ENCODE peak calls at places on chromosomes 2 and 18, in ten cellular contexts. One of them, this sample, is unnamed.

GRCh38 chr18:76874643-76875389 is 52.5 kb downstream of the ZNF236 start:
- DNase-seq in upper lobe of right lung: no peak
- DNase-seq in prostate gland: no peak
- DNase-seq in sigmoid colon: no peak
- DNase-seq in progenitor cell of endocrine pancreas: no peak
- DNase-seq in left lung: no peak
- DNase-seq in fibroblast of the aortic adventitia: no peak
- DNase-seq in A549: no peak
- DNase-seq in Caco-2: no peak
- DNase-seq in Peyer's patch: no peak
- DNase-seq in this sample: no peak

GRCh38 chr18:62420151-62420512 is 95.0 kb downstream of the TNFRSF11A start:
- DNase-seq in upper lobe of right lung: no peak
- DNase-seq in prostate gland: no peak
- DNase-seq in sigmoid colon: no peak
- DNase-seq in progenitor cell of endocrine pancreas: no peak
- DNase-seq in left lung: no peak
- DNase-seq in fibroblast of the aortic adventitia: peak
- DNase-seq in A549: no peak
- DNase-seq in Caco-2: no peak
- DNase-seq in Peyer's patch: no peak
- DNase-seq in this sample: no peak

GRCh38 chr2:224909885-224910517 is 132.3 kb downstream of the DOCK10 start:
- DNase-seq in upper lobe of right lung: peak
- DNase-seq in prostate gland: peak
- DNase-seq in sigmoid colon: peak
- DNase-seq in progenitor cell of endocrine pancreas: no peak
- DNase-seq in left lung: peak
- DNase-seq in fibroblast of the aortic adventitia: peak
- DNase-seq in A549: peak
- DNase-seq in Caco-2: no peak
- DNase-seq in Peyer's patch: no peak
- DNase-seq in this sample: no peak

GRCh38 chr2:101710036-101710689 is 12.7 kb downstream of the MAP4K4 start:
- DNase-seq in upper lobe of right lung: no peak
- DNase-seq in prostate gland: no peak
- DNase-seq in sigmoid colon: no peak
- DNase-seq in progenitor cell of endocrine pancreas: no peak
- DNase-seq in left lung: no peak
- DNase-seq in fibroblast of the aortic adventitia: no peak
- DNase-seq in A549: no peak
- DNase-seq in Caco-2: no peak
- DNase-seq in Peyer's patch: no peak
- DNase-seq in this sample: no peak

GRCh38 chr2:240426797-240427721 is 8.4 kb upstream of the GPC1 start:
- DNase-seq in upper lobe of right lung: peak
- DNase-seq in prostate gland: no peak
- DNase-seq in sigmoid colon: peak
- DNase-seq in progenitor cell of endocrine pancreas: peak
- DNase-seq in left lung: peak
- DNase-seq in fibroblast of the aortic adventitia: peak
- DNase-seq in A549: no peak
- DNase-seq in Caco-2: peak
- DNase-seq in Peyer's patch: peak
- DNase-seq in this sample: no peak

GRCh38 chr18:59079264-59079972 is 60.3 kb upstream of the SEC11C start:
- DNase-seq in upper lobe of right lung: no peak
- DNase-seq in prostate gland: peak
- DNase-seq in sigmoid colon: no peak
- DNase-seq in progenitor cell of endocrine pancreas: no peak
- DNase-seq in left lung: no peak
- DNase-seq in fibroblast of the aortic adventitia: no peak
- DNase-seq in A549: no peak
- DNase-seq in Caco-2: no peak
- DNase-seq in Peyer's patch: no peak
- DNase-seq in this sample: no peak

GRCh38 chr2:113324684-113325160 is 46.0 kb upstream of the PAX8 start:
- DNase-seq in upper lobe of right lung: peak
- DNase-seq in prostate gland: peak
- DNase-seq in sigmoid colon: no peak
- DNase-seq in progenitor cell of endocrine pancreas: peak
- DNase-seq in left lung: peak
- DNase-seq in fibroblast of the aortic adventitia: peak
- DNase-seq in A549: peak
- DNase-seq in Caco-2: peak
- DNase-seq in Peyer's patch: peak
- DNase-seq in this sample: peak

GRCh38 chr2:96485350-96485749 is 19.8 kb downstream of the NEURL3 start:
- DNase-seq in upper lobe of right lung: no peak
- DNase-seq in prostate gland: no peak
- DNase-seq in sigmoid colon: no peak
- DNase-seq in progenitor cell of endocrine pancreas: no peak
- DNase-seq in left lung: no peak
- DNase-seq in fibroblast of the aortic adventitia: no peak
- DNase-seq in A549: no peak
- DNase-seq in Caco-2: no peak
- DNase-seq in Peyer's patch: no peak
- DNase-seq in this sample: peak

GRCh38 chr2:237315170-237315880 is 98.6 kb downstream of the COL6A3 start:
- DNase-seq in upper lobe of right lung: peak
- DNase-seq in prostate gland: peak
- DNase-seq in sigmoid colon: peak
- DNase-seq in progenitor cell of endocrine pancreas: peak
- DNase-seq in left lung: peak
- DNase-seq in fibroblast of the aortic adventitia: peak
- DNase-seq in A549: no peak
- DNase-seq in Caco-2: peak
- DNase-seq in Peyer's patch: peak
- DNase-seq in this sample: peak

GRCh38 chr2:221195829-221196228 is 376.3 kb downstream of the EPHA4 start:
- DNase-seq in upper lobe of right lung: no peak
- DNase-seq in prostate gland: no peak
- DNase-seq in sigmoid colon: no peak
- DNase-seq in progenitor cell of endocrine pancreas: no peak
- DNase-seq in left lung: no peak
- DNase-seq in fibroblast of the aortic adventitia: no peak
- DNase-seq in A549: no peak
- DNase-seq in Caco-2: no peak
- DNase-seq in Peyer's patch: no peak
- DNase-seq in this sample: no peak

GRCh38 chr18:45935591-45936335 is 31.4 kb downstream of the EPG5 start:
- DNase-seq in upper lobe of right lung: no peak
- DNase-seq in prostate gland: no peak
- DNase-seq in sigmoid colon: no peak
- DNase-seq in progenitor cell of endocrine pancreas: no peak
- DNase-seq in left lung: no peak
- DNase-seq in fibroblast of the aortic adventitia: peak
- DNase-seq in A549: no peak
- DNase-seq in Caco-2: no peak
- DNase-seq in Peyer's patch: no peak
- DNase-seq in this sample: no peak

GRCh38 chr2:188765522-188765921 is 208.7 kb upstream of the COL3A1 start:
- DNase-seq in upper lobe of right lung: no peak
- DNase-seq in prostate gland: no peak
- DNase-seq in sigmoid colon: no peak
- DNase-seq in progenitor cell of endocrine pancreas: no peak
- DNase-seq in left lung: no peak
- DNase-seq in fibroblast of the aortic adventitia: peak
- DNase-seq in A549: no peak
- DNase-seq in Caco-2: peak
- DNase-seq in Peyer's patch: no peak
- DNase-seq in this sample: no peak

GRCh38 chr18:63342206-63342605 is 22.6 kb upstream of the BCL2 start:
- DNase-seq in upper lobe of right lung: no peak
- DNase-seq in prostate gland: no peak
- DNase-seq in sigmoid colon: no peak
- DNase-seq in progenitor cell of endocrine pancreas: peak
- DNase-seq in left lung: no peak
- DNase-seq in fibroblast of the aortic adventitia: peak
- DNase-seq in A549: peak
- DNase-seq in Caco-2: peak
- DNase-seq in Peyer's patch: no peak
- DNase-seq in this sample: no peak

GRCh38 chr2:71932027-71932779 is 215.5 kb downstream of the CYP26B1 start:
- DNase-seq in upper lobe of right lung: peak
- DNase-seq in prostate gland: peak
- DNase-seq in sigmoid colon: no peak
- DNase-seq in progenitor cell of endocrine pancreas: no peak
- DNase-seq in left lung: no peak
- DNase-seq in fibroblast of the aortic adventitia: no peak
- DNase-seq in A549: no peak
- DNase-seq in Caco-2: no peak
- DNase-seq in Peyer's patch: no peak
- DNase-seq in this sample: peak

GRCh38 chr2:72378737-72379346 is 231.2 kb upstream of the CYP26B1 start:
- DNase-seq in upper lobe of right lung: no peak
- DNase-seq in prostate gland: no peak
- DNase-seq in sigmoid colon: no peak
- DNase-seq in progenitor cell of endocrine pancreas: no peak
- DNase-seq in left lung: no peak
- DNase-seq in fibroblast of the aortic adventitia: no peak
- DNase-seq in A549: no peak
- DNase-seq in Caco-2: no peak
- DNase-seq in Peyer's patch: no peak
- DNase-seq in this sample: no peak

GRCh38 chr2:232216028-232216427 is 162.5 kb upstream of the ALPP start:
- DNase-seq in upper lobe of right lung: no peak
- DNase-seq in prostate gland: no peak
- DNase-seq in sigmoid colon: no peak
- DNase-seq in progenitor cell of endocrine pancreas: no peak
- DNase-seq in left lung: no peak
- DNase-seq in fibroblast of the aortic adventitia: no peak
- DNase-seq in A549: no peak
- DNase-seq in Caco-2: no peak
- DNase-seq in Peyer's patch: no peak
- DNase-seq in this sample: no peak

GRCh38 chr2:45168731-45169338 is 159.6 kb upstream of the SIX2 start:
- DNase-seq in upper lobe of right lung: no peak
- DNase-seq in prostate gland: no peak
- DNase-seq in sigmoid colon: no peak
- DNase-seq in progenitor cell of endocrine pancreas: no peak
- DNase-seq in left lung: no peak
- DNase-seq in fibroblast of the aortic adventitia: no peak
- DNase-seq in A549: peak
- DNase-seq in Caco-2: no peak
- DNase-seq in Peyer's patch: no peak
- DNase-seq in this sample: no peak

DNA sequence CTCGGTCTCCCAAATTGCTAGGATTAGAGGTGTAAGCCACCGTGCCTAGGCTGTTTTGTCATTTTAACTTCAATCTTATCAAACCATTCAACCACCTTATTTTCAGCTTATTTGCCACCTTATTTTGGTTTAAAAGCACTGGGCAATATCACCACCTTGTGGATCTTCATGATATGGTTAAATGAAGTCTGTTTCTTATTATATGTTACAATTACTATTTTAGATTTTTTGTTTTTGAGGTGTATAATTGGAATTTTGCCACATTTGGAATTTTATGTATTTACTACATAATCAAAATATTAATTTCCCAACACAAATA is 43.8 kb upstream of the SCN9A start:
- DNase-seq in upper lobe of right lung: no peak
- DNase-seq in prostate gland: no peak
- DNase-seq in sigmoid colon: no peak
- DNase-seq in progenitor cell of endocrine pancreas: no peak
- DNase-seq in left lung: no peak
- DNase-seq in fibroblast of the aortic adventitia: peak
- DNase-seq in A549: no peak
- DNase-seq in Caco-2: no peak
- DNase-seq in Peyer's patch: no peak
- DNase-seq in this sample: no peak
- TF ChIP-seq CTCF in upper lobe of right lung: peak
- TF ChIP-seq CTCF in prostate gland: peak
- TF ChIP-seq CTCF in sigmoid colon: no peak
- TF ChIP-seq CTCF in progenitor cell of endocrine pancreas: peak
- TF ChIP-seq CTCF in left lung: no peak
- TF ChIP-seq CTCF in fibroblast of the aortic adventitia: peak
- TF ChIP-seq CTCF in A549: peak
- TF ChIP-seq CTCF in Caco-2: peak
- TF ChIP-seq CTCF in Peyer's patch: peak
- TF ChIP-seq CTCF in this sample: peak

GRCh38 chr2:110854355-110855081 is 122.1 kb downstream of the ACOXL start:
- DNase-seq in upper lobe of right lung: no peak
- DNase-seq in prostate gland: no peak
- DNase-seq in sigmoid colon: no peak
- DNase-seq in progenitor cell of endocrine pancreas: no peak
- DNase-seq in left lung: no peak
- DNase-seq in fibroblast of the aortic adventitia: no peak
- DNase-seq in A549: peak
- DNase-seq in Caco-2: no peak
- DNase-seq in Peyer's patch: no peak
- DNase-seq in this sample: no peak
- TF ChIP-seq CTCF in upper lobe of right lung: no peak
- TF ChIP-seq CTCF in prostate gland: no peak
- TF ChIP-seq CTCF in sigmoid colon: no peak
- TF ChIP-seq CTCF in progenitor cell of endocrine pancreas: peak
- TF ChIP-seq CTCF in left lung: no peak
- TF ChIP-seq CTCF in fibroblast of the aortic adventitia: peak
- TF ChIP-seq CTCF in A549: no peak
- TF ChIP-seq CTCF in Caco-2: peak
- TF ChIP-seq CTCF in Peyer's patch: no peak
- TF ChIP-seq CTCF in this sample: peak

DNA sequence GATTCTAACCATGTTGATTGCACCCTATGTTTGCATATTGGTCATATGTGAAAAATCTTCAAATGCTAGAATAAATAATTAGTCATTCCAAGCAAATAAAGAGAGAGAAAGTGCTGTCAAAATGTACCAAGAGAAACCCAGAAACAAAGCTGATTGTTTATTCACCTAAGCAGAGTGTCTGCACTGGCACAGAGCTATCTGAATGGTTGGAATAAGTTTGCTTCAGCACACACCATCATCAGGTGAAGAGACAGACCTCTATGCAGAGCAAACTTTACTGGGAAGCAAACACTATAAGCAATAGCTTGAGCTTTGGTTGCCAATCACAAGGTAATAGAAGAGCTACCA is 25.4 kb downstream of the DSG4 start:
- DNase-seq in upper lobe of right lung: no peak
- DNase-seq in prostate gland: no peak
- DNase-seq in sigmoid colon: no peak
- DNase-seq in progenitor cell of endocrine pancreas: no peak
- DNase-seq in left lung: no peak
- DNase-seq in fibroblast of the aortic adventitia: no peak
- DNase-seq in A549: no peak
- DNase-seq in Caco-2: no peak
- DNase-seq in Peyer's patch: no peak
- DNase-seq in this sample: no peak
- TF ChIP-seq CTCF in upper lobe of right lung: no peak
- TF ChIP-seq CTCF in prostate gland: no peak
- TF ChIP-seq CTCF in sigmoid colon: no peak
- TF ChIP-seq CTCF in progenitor cell of endocrine pancreas: no peak
- TF ChIP-seq CTCF in left lung: no peak
- TF ChIP-seq CTCF in fibroblast of the aortic adventitia: no peak
- TF ChIP-seq CTCF in A549: no peak
- TF ChIP-seq CTCF in Caco-2: no peak
- TF ChIP-seq CTCF in Peyer's patch: no peak
- TF ChIP-seq CTCF in this sample: no peak

DNA sequence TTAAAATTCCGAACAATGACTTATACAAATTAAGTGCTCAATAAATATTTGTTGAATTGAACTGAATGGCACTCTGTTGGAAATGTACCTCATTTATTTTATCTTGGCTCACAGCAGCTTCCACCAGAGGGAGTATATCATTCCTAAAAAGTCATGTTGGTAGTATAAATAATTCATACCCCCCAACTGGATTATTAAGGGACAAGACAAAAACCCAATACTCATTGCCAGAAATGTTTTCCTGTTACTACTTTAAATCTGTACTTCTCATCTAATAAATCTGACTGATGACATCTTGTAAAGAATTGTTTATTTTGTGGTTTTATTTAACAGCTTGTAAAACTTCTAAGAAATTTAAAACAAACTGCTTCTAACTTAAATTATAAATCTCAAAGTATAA is 163.9 kb downstream of the CDH2 start:
- DNase-seq in upper lobe of right lung: no peak
- DNase-seq in prostate gland: no peak
- DNase-seq in sigmoid colon: no peak
- DNase-seq in progenitor cell of endocrine pancreas: no peak
- DNase-seq in left lung: no peak
- DNase-seq in fibroblast of the aortic adventitia: peak
- DNase-seq in A549: no peak
- DNase-seq in Caco-2: no peak
- DNase-seq in Peyer's patch: no peak
- DNase-seq in this sample: no peak
- TF ChIP-seq CTCF in upper lobe of right lung: no peak
- TF ChIP-seq CTCF in prostate gland: no peak
- TF ChIP-seq CTCF in sigmoid colon: no peak
- TF ChIP-seq CTCF in progenitor cell of endocrine pancreas: peak
- TF ChIP-seq CTCF in left lung: no peak
- TF ChIP-seq CTCF in fibroblast of the aortic adventitia: peak
- TF ChIP-seq CTCF in A549: peak
- TF ChIP-seq CTCF in Caco-2: no peak
- TF ChIP-seq CTCF in Peyer's patch: no peak
- TF ChIP-seq CTCF in this sample: peak

This sample was measured in type B pancreatic cell.